ENCODE peak calls at places on chromosomes 5 and 9, in six cellular contexts. X is H1, B is GM23338, Y is HCT116, V is keratinocyte, N is PC-3. O is an unnamed sample. For H3K36me3, the result is how much of the 10 kb centered on the place peaks cover.

GRCh38 chr9:76161546-76161945 is 232.7 kb downstream of the RFK start:
- DNase-seq in X (no peak), B (peak), Y (no peak), V (no peak), N (no peak), O (no peak)

GRCh38 chr9:126695186-126696090 is 81.7 kb downstream of the LMX1B start:
- DNase-seq in X (no peak), B (no peak), Y (no peak), V (no peak), N (no peak), O (no peak)

GRCh38 chr5:32538031-32538547 is 47.3 kb upstream of the SUB1 start:
- DNase-seq in X (no peak), B (no peak), Y (no peak), V (no peak), N (no peak), O (no peak)

GRCh38 chr5:44565872-44566271 is 176.7 kb upstream of the FGF10 start:
- DNase-seq in X (no peak), B (no peak), Y (no peak), V (no peak), N (peak), O (no peak)

GRCh38 chr9:125332527-125332926 is 70.9 kb downstream of the GAPVD1 start:
- DNase-seq in X (no peak), B (no peak), Y (no peak), V (no peak), N (peak), O (no peak)

GRCh38 chr5:180313677-180314076 is 21.8 kb upstream of the MAPK9 start:
- DNase-seq in X (no peak), B (peak), Y (no peak), V (no peak), N (peak), O (no peak)

GRCh38 chr9:132001550-132001949 is 78.1 kb downstream of the MED27 start:
- DNase-seq in X (no peak), B (no peak), Y (no peak), V (no peak), N (no peak), O (no peak)

GRCh38 chr5:57486206-57486605 is 3.6 kb upstream of the ACTBL2 start:
- DNase-seq in X (no peak), B (no peak), Y (no peak), V (no peak), N (no peak), O (no peak)

GRCh38 chr5:30368064-30368463 is 825.4 kb upstream of the CDH6 start:
- DNase-seq in X (no peak), B (no peak), Y (no peak), V (no peak), N (peak), O (no peak)

GRCh38 chr5:88889165-88890069 is 6.4 kb upstream of the MEF2C start:
- DNase-seq in X (peak), B (peak), Y (no peak), V (no peak), N (peak), O (peak)

GRCh38 chr5:122102825-122103224 is 24.8 kb upstream of the LOX start:
- DNase-seq in X (no peak), B (no peak), Y (no peak), V (no peak), N (no peak), O (peak)

GRCh38 chr5:154577449-154577848 is 99.4 kb upstream of the HAND1 start:
- DNase-seq in X (no peak), B (no peak), Y (peak), V (no peak), N (peak), O (no peak)

GRCh38 chr9:124033967-124034366 is 22.4 kb downstream of the LHX2 start:
- DNase-seq in X (no peak), B (no peak), Y (no peak), V (no peak), N (no peak), O (no peak)

GRCh38 chr9:112015149-112015548 is 118.5 kb downstream of the UGCG start:
- DNase-seq in X (no peak), B (no peak), Y (no peak), V (no peak), N (no peak), O (no peak)

GRCh38 chr5:40743771-40744170 is 12.0 kb downstream of the TTC33 start:
- DNase-seq in X (no peak), B (no peak), Y (no peak), V (no peak), N (no peak), O (no peak)

GRCh38 chr9:93655621-93656425 is 79.4 kb downstream of the PHF2 start:
- DNase-seq in X (no peak), B (no peak), Y (no peak), V (no peak), N (no peak), O (no peak)

GRCh38 chr9:130391863-130392262 is 52.9 kb upstream of the ASS1 start:
- DNase-seq in X (no peak), B (no peak), Y (no peak), V (no peak), N (no peak), O (no peak)

GRCh38 chr9:91500509-91501011 is 76.9 kb upstream of the NFIL3 start:
- DNase-seq in X (no peak), B (no peak), Y (peak), V (no peak), N (peak), O (peak)

GRCh38 chr9:122941560-122942234 is 877 bp downstream of the RABGAP1 start:
- DNase-seq in X (no peak), B (peak), Y (no peak), V (peak), N (peak), O (no peak)

GRCh38 chr5:137727623-137728022 is 8.3 kb downstream of the KLHL3 start:
- DNase-seq in X (no peak), B (no peak), Y (no peak), V (no peak), N (no peak), O (no peak)

GRCh38 chr9:23322392-23322791 is 503.6 kb downstream of the ELAVL2 start:
- DNase-seq in X (no peak), B (peak), Y (no peak), V (no peak), N (peak), O (no peak)

GRCh38 chr5:137734962-137735530 is 843 bp downstream of the KLHL3 start:
- DNase-seq in X (no peak), B (peak), Y (no peak), V (no peak), N (peak), O (no peak)

GRCh38 chr5:176629853-176630680 is at the start of the genes EIF4E1B and SNCB:
- DNase-seq in X (peak), B (peak), Y (no peak), V (no peak), N (peak), O (peak)

GRCh38 chr9:34759432-34760134 is 49.6 kb upstream of the CCL21 start:
- DNase-seq in X (no peak), B (no peak), Y (no peak), V (no peak), N (no peak), O (no peak)

GRCh38 chr9:76341616-76342015 is 52.6 kb downstream of the RFK start:
- DNase-seq in X (no peak), B (no peak), Y (no peak), V (no peak), N (no peak), O (no peak)

GRCh38 chr9:126546036-126546435 is 67.7 kb upstream of the LMX1B start:
- DNase-seq in X (no peak), B (no peak), Y (no peak), V (no peak), N (no peak), O (no peak)

GRCh38 chr5:53027913-53028312 is 38.8 kb downstream of the ITGA2 start:
- DNase-seq in X (no peak), B (no peak), Y (no peak), V (no peak), N (peak), O (peak)

GRCh38 chr5:53023969-53024368 is 34.8 kb downstream of the ITGA2 start:
- DNase-seq in X (no peak), B (no peak), Y (no peak), V (no peak), N (peak), O (no peak)

GRCh38 chr5:53024535-53024934 is 35.4 kb downstream of the ITGA2 start:
- DNase-seq in X (no peak), B (no peak), Y (no peak), V (no peak), N (no peak), O (no peak)

GRCh38 chr5:53022889-53023511 is 33.8 kb downstream of the ITGA2 start:
- DNase-seq in X (no peak), B (no peak), Y (no peak), V (no peak), N (no peak), O (no peak)

DNA sequence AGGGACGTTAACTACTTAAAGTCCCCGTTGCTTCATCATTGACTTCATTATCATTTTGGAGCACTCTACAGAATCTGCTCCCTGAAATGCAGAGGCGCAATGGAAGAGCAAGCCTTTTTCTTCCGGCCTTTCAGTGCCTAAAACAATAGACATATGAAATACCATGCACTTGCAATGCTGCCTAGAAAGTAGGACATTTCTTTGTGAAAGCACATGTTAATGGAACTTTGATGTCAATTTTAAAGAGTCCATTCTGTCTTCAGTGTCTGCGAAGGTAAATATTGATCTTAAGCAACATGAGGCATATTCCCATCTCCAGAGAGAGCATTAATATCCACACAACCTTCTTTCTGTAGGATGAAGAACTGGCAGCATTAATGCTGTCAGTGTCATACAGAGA is 36.4 kb downstream of the ITGA2 start:
- DNase-seq in X (no peak), B (no peak), Y (no peak), V (no peak), N (no peak), O (no peak)
- TF ChIP-seq EZH2 in X (no peak), B (no peak), Y (no peak), V (no peak), N (no peak), O (no peak)

GRCh38 chr5:146238973-146239372 is 35.6 kb downstream of the RBM27 start:
- DNase-seq in X (no peak), B (no peak), Y (no peak), V (no peak), N (no peak), O (no peak)
- H3K36me3 ChIP-seq in X (under half), B (under half), Y (under half), V (under half), N (under half), O (under half)

GRCh38 chr9:120713257-120714087 is 798 bp downstream of the MEGF9 start:
- DNase-seq in X (peak), B (peak), Y (no peak), V (no peak), N (peak), O (no peak)
- TF ChIP-seq EZH2 in X (no peak), B (no peak), Y (no peak), V (no peak), N (no peak), O (no peak)

GRCh38 chr9:95942016-95942415 is 66.5 kb downstream of the ERCC6L2 start:
- DNase-seq in X (no peak), B (no peak), Y (no peak), V (no peak), N (no peak), O (no peak)

GRCh38 chr9:95952471-95952870 is 77.0 kb downstream of the ERCC6L2 start:
- DNase-seq in X (no peak), B (no peak), Y (no peak), V (no peak), N (no peak), O (no peak)

DNA sequence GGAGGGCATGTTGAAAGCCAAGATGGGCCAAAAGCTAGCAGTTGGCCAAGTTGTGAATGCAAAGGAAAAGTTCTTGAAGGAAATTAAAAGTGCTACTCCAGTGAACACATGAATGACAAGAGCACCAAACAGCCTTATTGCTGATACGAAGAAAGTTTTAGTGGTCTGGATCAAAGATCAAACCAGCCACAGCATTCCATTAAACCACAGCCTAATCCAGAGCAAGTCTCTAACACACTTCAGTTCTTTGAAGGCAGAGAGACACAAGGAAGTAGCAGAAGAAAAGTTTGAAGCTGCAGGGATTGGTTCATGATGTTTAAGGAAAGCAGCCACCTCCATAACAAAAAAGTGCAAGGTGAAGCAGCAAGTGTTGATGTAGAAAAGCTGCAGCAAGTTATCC is 71.6 kb downstream of the ERCC6L2 start:
- DNase-seq in X (no peak), B (no peak), Y (no peak), V (no peak), N (no peak), O (no peak)
- H3K36me3 ChIP-seq in X (under half), B (under half), Y (under half), V (under half), N (under half), O (half or more)

GRCh38 chr9:36862206-36863145 is 171.6 kb downstream of the PAX5 start:
- DNase-seq in X (peak), B (peak), Y (peak), V (no peak), N (peak), O (peak)

GRCh38 chr9:36866840-36867239 is 167.2 kb downstream of the PAX5 start:
- DNase-seq in X (no peak), B (peak), Y (no peak), V (no peak), N (no peak), O (peak)

GRCh38 chr9:36865731-36866635 is 168.1 kb downstream of the PAX5 start:
- DNase-seq in X (no peak), B (no peak), Y (no peak), V (no peak), N (no peak), O (no peak)

GRCh38 chr9:36867241-36867640 is 166.8 kb downstream of the PAX5 start:
- DNase-seq in X (no peak), B (no peak), Y (no peak), V (no peak), N (no peak), O (no peak)

DNA sequence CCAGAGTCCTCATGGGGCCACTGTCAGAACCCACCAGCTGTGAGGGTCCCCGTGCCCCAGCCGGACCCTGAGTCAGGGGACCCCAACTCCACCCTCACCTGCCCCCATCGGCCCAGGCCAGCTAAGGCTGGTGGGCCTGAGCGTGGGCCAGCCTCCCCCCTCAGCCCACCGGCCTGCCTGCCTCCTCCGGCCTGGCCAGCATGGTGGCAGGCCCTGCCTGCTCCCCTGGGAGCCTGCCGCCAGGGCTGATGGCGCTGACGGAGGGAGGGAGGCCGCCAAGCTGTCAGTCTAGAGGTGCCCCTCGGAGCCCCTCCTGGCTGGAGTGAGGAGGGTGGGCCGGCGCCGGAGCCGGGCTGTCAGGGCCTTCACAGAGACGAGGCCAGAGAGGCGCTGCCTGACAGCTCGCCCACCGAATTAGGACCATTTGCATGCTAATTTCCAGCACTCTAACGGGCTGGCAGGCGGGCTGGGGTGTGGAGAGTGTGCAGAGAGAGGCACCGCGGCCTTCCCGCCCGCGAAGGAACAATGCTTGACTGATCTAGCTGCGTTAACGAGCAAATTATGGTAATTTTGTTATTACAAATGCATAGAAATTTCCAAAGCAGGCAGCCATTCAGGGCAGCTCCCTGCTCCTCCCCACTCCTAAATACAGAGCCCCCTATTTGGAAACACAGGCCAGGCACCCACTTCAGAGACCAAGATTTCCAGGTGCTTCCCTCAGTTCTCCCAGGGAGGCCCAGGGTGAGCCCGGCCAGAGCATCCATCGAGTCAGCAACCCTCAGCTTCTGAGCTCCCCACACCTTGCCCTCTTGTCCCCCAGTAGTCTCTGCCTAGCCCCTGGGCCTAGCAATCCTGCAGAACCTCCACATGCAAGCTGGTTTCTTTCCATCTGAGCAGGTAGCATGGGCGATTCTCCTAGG is 169.3 kb downstream of the PAX5 start:
- DNase-seq in X (no peak), B (peak), Y (no peak), V (no peak), N (no peak), O (peak)
- TF ChIP-seq EZH2 in X (no peak), B (no peak), Y (no peak), V (no peak), N (no peak), O (no peak)

GRCh38 chr9:136445799-136446198 is 6.2 kb upstream of the INPP5E start:
- DNase-seq in X (no peak), B (no peak), Y (no peak), V (no peak), N (no peak), O (no peak)
- H3K36me3 ChIP-seq in X (under half), B (under half), Y (half or more), V (half or more), N (under half), O (half or more)

GRCh38 chr5:56026863-56027300 is 32.1 kb upstream of the IL6ST start:
- DNase-seq in X (no peak), B (no peak), Y (no peak), V (peak), N (peak), O (no peak)
- TF ChIP-seq EZH2 in X (no peak), B (no peak), Y (no peak), V (no peak), N (no peak), O (no peak)

GRCh38 chr9:15433661-15434060 is 11.0 kb downstream of the SNAPC3 start:
- DNase-seq in X (no peak), B (no peak), Y (no peak), V (no peak), N (no peak), O (no peak)
- H3K36me3 ChIP-seq in X (under half), B (under half), Y (under half), V (under half), N (under half), O (under half)